ENCODE peak calls at places on chromosome 4, in six cellular contexts. U, P, Y, N, L and C are unnamed samples.

GRCh38 chr4:112416464-112416863 is 99.5 kb downstream of the NEUROG2 start:
- DNase-seq in U (no peak), P (no peak), Y (no peak), N (no peak), L (no peak), C (no peak)

GRCh38 chr4:7434766-7435150 is at the start of gene PSAPL1:
- DNase-seq in U (no peak), P (no peak), Y (no peak), N (peak), L (no peak), C (no peak)

GRCh38 chr4:1720163-1720983 is 750 bp downstream of the TMEM129 start:
- DNase-seq in U (no peak), P (peak), Y (no peak), N (no peak), L (peak), C (peak)

GRCh38 chr4:87622303-87622702 is 14.0 kb downstream of the DSPP start:
- DNase-seq in U (no peak), P (no peak), Y (no peak), N (no peak), L (no peak), C (no peak)

GRCh38 chr4:100497729-100498250 is 20.0 kb downstream of the EMCN start:
- DNase-seq in U (peak), P (no peak), Y (no peak), N (no peak), L (peak), C (no peak)

GRCh38 chr4:27595956-27596355 is 735.3 kb downstream of the STIM2 start:
- DNase-seq in U (no peak), P (no peak), Y (no peak), N (no peak), L (no peak), C (no peak)

GRCh38 chr4:81594495-81595169 is 122.9 kb upstream of the RASGEF1B start:
- DNase-seq in U (peak), P (no peak), Y (no peak), N (no peak), L (no peak), C (no peak)

GRCh38 chr4:12116009-12116542 is 687.4 kb upstream of the HS3ST1 start:
- DNase-seq in U (no peak), P (no peak), Y (no peak), N (no peak), L (no peak), C (no peak)

GRCh38 chr4:105455998-105456397 is 17.9 kb downstream of the PPA2 start:
- DNase-seq in U (no peak), P (no peak), Y (no peak), N (no peak), L (no peak), C (no peak)

GRCh38 chr4:1421650-1422049 is 15.4 kb upstream of the NKX1-1 start:
- DNase-seq in U (no peak), P (no peak), Y (no peak), N (no peak), L (no peak), C (no peak)

GRCh38 chr4:146095091-146095690 is 80.3 kb upstream of the LSM6 start:
- DNase-seq in U (peak), P (no peak), Y (no peak), N (peak), L (peak), C (no peak)

GRCh38 chr4:70818173-70818856 is 21.4 kb downstream of the GRSF1 start:
- DNase-seq in U (no peak), P (no peak), Y (no peak), N (no peak), L (no peak), C (no peak)

GRCh38 chr4:85644061-85644460 is 169.1 kb downstream of the ARHGAP24 start:
- DNase-seq in U (no peak), P (no peak), Y (no peak), N (no peak), L (no peak), C (no peak)

GRCh38 chr4:10083331-10083769 is 33.2 kb downstream of the WDR1 start:
- DNase-seq in U (no peak), P (no peak), Y (no peak), N (no peak), L (no peak), C (no peak)

GRCh38 chr4:104971458-104971857 is 175.2 kb upstream of the TET2 start:
- DNase-seq in U (no peak), P (no peak), Y (no peak), N (no peak), L (no peak), C (no peak)

GRCh38 chr4:59091376-59092142 is 1981.4 kb upstream of the IGFBP7 start:
- DNase-seq in U (peak), P (no peak), Y (no peak), N (no peak), L (no peak), C (no peak)

GRCh38 chr4:158410272-158410671 is 111.4 kb upstream of the RXFP1 start:
- DNase-seq in U (peak), P (no peak), Y (no peak), N (peak), L (no peak), C (no peak)

GRCh38 chr4:173448919-173449641 is 50.2 kb upstream of the SCRG1 start:
- DNase-seq in U (peak), P (peak), Y (no peak), N (no peak), L (no peak), C (peak)

GRCh38 chr4:8559524-8560264 is 20.5 kb upstream of the GPR78 start:
- DNase-seq in U (no peak), P (no peak), Y (no peak), N (no peak), L (no peak), C (no peak)

GRCh38 chr4:140790765-140791164 is 34.6 kb upstream of the TBC1D9 start:
- DNase-seq in U (no peak), P (peak), Y (peak), N (no peak), L (no peak), C (peak)

GRCh38 chr4:103306870-103307345 is 108.8 kb upstream of the CENPE start:
- DNase-seq in U (no peak), P (no peak), Y (no peak), N (no peak), L (no peak), C (no peak)

GRCh38 chr4:88573286-88573994 is 18.8 kb upstream of the HERC3 start:
- DNase-seq in U (no peak), P (no peak), Y (no peak), N (no peak), L (no peak), C (no peak)

GRCh38 chr4:56078866-56079265 is 130.1 kb downstream of the CEP135 start:
- DNase-seq in U (no peak), P (no peak), Y (no peak), N (no peak), L (peak), C (no peak)

GRCh38 chr4:182250446-182250845 is 7.2 kb downstream of the TENM3 start:
- DNase-seq in U (no peak), P (no peak), Y (no peak), N (no peak), L (no peak), C (no peak)

GRCh38 chr4:144655491-144655890 is 9.5 kb downstream of the HHIP start:
- DNase-seq in U (no peak), P (no peak), Y (no peak), N (no peak), L (no peak), C (no peak)

GRCh38 chr4:182803235-182803634 is 114.0 kb downstream of the DCTD start:
- DNase-seq in U (no peak), P (no peak), Y (no peak), N (no peak), L (no peak), C (no peak)

GRCh38 chr4:163606885-163607284 is 112.4 kb downstream of the TMA16 start:
- DNase-seq in U (no peak), P (no peak), Y (no peak), N (no peak), L (no peak), C (no peak)

GRCh38 chr4:168551211-168551610 is 54.4 kb downstream of the PALLD start:
- DNase-seq in U (no peak), P (no peak), Y (no peak), N (no peak), L (peak), C (no peak)

GRCh38 chr4:87896020-87896621 is 63.4 kb downstream of the MEPE start:
- DNase-seq in U (peak), P (no peak), Y (no peak), N (peak), L (peak), C (no peak)

GRCh38 chr4:7423801-7424552 is 10.8 kb downstream of the PSAPL1 start:
- DNase-seq in U (no peak), P (no peak), Y (no peak), N (no peak), L (no peak), C (no peak)

GRCh38 chr4:48683784-48684666 is 96.1 kb downstream of the FRYL start:
- DNase-seq in U (peak), P (peak), Y (peak), N (no peak), L (no peak), C (peak)

GRCh38 chr4:836003-836511 is 10.1 kb upstream of the CPLX1 start:
- DNase-seq in U (no peak), P (no peak), Y (no peak), N (no peak), L (no peak), C (no peak)

GRCh38 chr4:76195326-76195725 is 18.3 kb downstream of the SCARB2 start:
- DNase-seq in U (no peak), P (no peak), Y (no peak), N (no peak), L (peak), C (no peak)

GRCh38 chr4:170716868-170717267 is 627.1 kb upstream of the AADAT start:
- DNase-seq in U (no peak), P (no peak), Y (no peak), N (no peak), L (no peak), C (no peak)

GRCh38 chr4:25908491-25908901 is 5.5 kb upstream of the SMIM20 start:
- DNase-seq in U (peak), P (no peak), Y (no peak), N (peak), L (peak), C (no peak)

GRCh38 chr4:8582941-8583654 is 2.9 kb downstream of the GPR78 start:
- DNase-seq in U (no peak), P (no peak), Y (no peak), N (no peak), L (no peak), C (no peak)

GRCh38 chr4:99463566-99463965 is 28.4 kb upstream of the ADH7 start:
- DNase-seq in U (no peak), P (no peak), Y (no peak), N (no peak), L (no peak), C (no peak)

GRCh38 chr4:94126669-94127068 is 81.0 kb upstream of the SMARCAD1 start:
- DNase-seq in U (no peak), P (no peak), Y (no peak), N (peak), L (peak), C (no peak)

GRCh38 chr4:128979934-128980333 is 113.4 kb downstream of the SCLT1 start:
- DNase-seq in U (peak), P (no peak), Y (no peak), N (peak), L (peak), C (no peak)

GRCh38 chr4:3074078-3074845 is at the start of the genes HTT and HTT-AS:
- DNase-seq in U (peak), P (peak), Y (peak), N (peak), L (peak), C (peak)
- TF ChIP-seq CTCF in U (no peak), P (peak), Y (no peak), N (no peak), L (no peak), C (no peak)

GRCh38 chr4:3786196-3786869 is 20.1 kb downstream of the ADRA2C start:
- DNase-seq in U (no peak), P (no peak), Y (no peak), N (peak), L (no peak), C (no peak)
- TF ChIP-seq CTCF in U (no peak), P (no peak), Y (no peak), N (no peak), L (no peak), C (no peak)

GRCh38 chr4:63717384-63717783 is 691.9 kb downstream of the TECRL start:
- DNase-seq in U (peak), P (no peak), Y (no peak), N (peak), L (peak), C (no peak)
- TF ChIP-seq CTCF in U (peak), P (no peak), Y (no peak), N (no peak), L (no peak), C (no peak)

GRCh38 chr4:186266699-186267467 is 894 bp downstream of the F11 start:
- DNase-seq in U (peak), P (no peak), Y (no peak), N (no peak), L (no peak), C (no peak)
- TF ChIP-seq CTCF in U (no peak), P (no peak), Y (no peak), N (no peak), L (no peak), C (no peak)

GRCh38 chr4:133839326-133839725 is 362.3 kb downstream of the PABPC4L start:
- DNase-seq in U (peak), P (no peak), Y (no peak), N (peak), L (peak), C (no peak)
- TF ChIP-seq CTCF in U (no peak), P (no peak), Y (no peak), N (no peak), L (no peak), C (no peak)

DNA sequence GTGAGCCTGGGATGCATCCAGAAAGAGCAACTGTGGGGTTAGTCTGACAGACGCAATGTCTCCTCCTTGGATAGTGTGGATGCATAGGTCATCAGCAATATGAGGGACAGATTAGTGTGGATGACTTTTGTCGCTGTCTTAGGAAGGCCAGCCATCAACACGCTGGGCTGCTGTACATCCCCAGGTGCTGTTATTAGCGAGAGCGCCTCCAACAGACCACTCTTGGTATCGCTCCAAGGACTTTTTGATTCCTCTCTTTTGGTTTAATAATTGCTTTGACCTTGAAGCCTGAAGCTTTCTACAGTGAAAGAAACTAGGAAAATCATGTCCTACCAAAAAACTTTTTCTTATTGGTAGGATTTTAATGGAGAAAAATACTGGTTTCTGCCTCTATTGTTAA is 76.7 kb downstream of the TMEM131L start:
- DNase-seq in U (no peak), P (no peak), Y (no peak), N (no peak), L (no peak), C (no peak)
- TF ChIP-seq CTCF in U (peak), P (peak), Y (peak), N (no peak), L (no peak), C (peak)

GRCh38 chr4:119139822-119140252 is 4.2 kb downstream of the MYOZ2 start:
- DNase-seq in U (no peak), P (no peak), Y (peak), N (no peak), L (no peak), C (no peak)
- TF ChIP-seq CTCF in U (no peak), P (no peak), Y (no peak), N (no peak), L (no peak), C (no peak)

DNA sequence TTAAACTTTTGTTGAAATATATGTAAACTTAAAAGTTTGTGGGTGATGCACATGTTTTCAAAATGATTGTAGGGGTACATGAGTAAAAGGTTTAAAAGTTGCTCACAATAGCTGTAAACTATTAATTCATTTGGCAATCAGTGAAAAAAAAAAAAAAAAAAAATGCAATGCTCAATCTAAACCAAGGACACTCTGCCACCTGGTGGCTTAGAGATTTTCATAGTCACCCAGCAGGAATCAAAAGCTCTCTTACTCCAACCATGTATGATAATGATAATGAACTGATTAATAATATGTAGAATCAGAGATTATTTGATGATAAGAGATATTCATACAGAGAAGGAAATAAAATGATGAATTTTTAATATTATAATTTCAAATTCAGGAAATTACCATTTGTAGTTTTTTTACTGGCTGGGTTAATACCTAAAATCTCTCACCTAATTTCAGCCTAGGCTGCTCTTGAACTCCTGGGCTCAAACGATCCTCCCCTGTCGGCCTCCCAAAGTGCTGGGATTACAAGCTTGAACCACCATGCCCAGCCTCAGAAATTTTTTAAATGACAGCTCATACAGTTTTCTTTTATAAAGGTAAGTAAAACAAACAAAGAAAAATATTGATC is 46.9 kb upstream of the SLC25A4 start:
- DNase-seq in U (peak), P (no peak), Y (no peak), N (peak), L (peak), C (peak)
- TF ChIP-seq CTCF in U (peak), P (peak), Y (peak), N (peak), L (peak), C (peak)